ENCODE peak calls at places on chromosomes 4 and X, in eight cellular contexts. Z is glutamatergic neuron; V is NCI-H2081; I is CD4-positive, alpha-beta T cell; O is endothelial cell of umbilical vein; W is fibroblast of lung; L is stimulated activated CD4-positive, alpha-beta T cell treated with anti-CD3 and anti-CD28 coated beads, TNF-alpha, amount 100 ng/mL, for 24 hours; B is EL. J is an unnamed sample.

GRCh38 chrX:87327267-87327666 is 190.3 kb upstream of the KLHL4 start:
- DNase-seq in Z (no peak), V (no peak), I (no peak), O (no peak), W (no peak), L (no peak), B (no peak), J (no peak)

GRCh38 chr4:154559141-154559841 is 3.5 kb upstream of the FGB start:
- DNase-seq in Z (no peak), V (peak), I (no peak), O (peak), W (peak), L (no peak), B (peak), J (peak)

GRCh38 chr4:187184513-187184912 is 460.9 kb upstream of the FAT1 start:
- DNase-seq in Z (peak), V (peak), I (no peak), O (no peak), W (no peak), L (no peak), B (no peak), J (no peak)

GRCh38 chr4:182212211-182212761 is 30.9 kb upstream of the TENM3 start:
- DNase-seq in Z (peak), V (no peak), I (no peak), O (no peak), W (peak), L (no peak), B (peak), J (no peak)

GRCh38 chr4:4752576-4753401 is 106.7 kb upstream of the MSX1 start:
- DNase-seq in Z (no peak), V (no peak), I (no peak), O (no peak), W (no peak), L (no peak), B (peak), J (no peak)

GRCh38 chrX:34382416-34382815 is 250.3 kb upstream of the FAM47A start:
- DNase-seq in Z (no peak), V (no peak), I (no peak), O (peak), W (peak), L (no peak), B (peak), J (no peak)

GRCh38 chr4:100357542-100357941 is 160.3 kb downstream of the EMCN start:
- DNase-seq in Z (no peak), V (no peak), I (no peak), O (no peak), W (peak), L (no peak), B (no peak), J (no peak)

GRCh38 chr4:156242390-156242789 is 288.7 kb upstream of the CTSO start:
- DNase-seq in Z (no peak), V (no peak), I (no peak), O (no peak), W (peak), L (no peak), B (peak), J (no peak)

GRCh38 chr4:10084651-10085320 is 31.8 kb downstream of the WDR1 start:
- DNase-seq in Z (peak), V (no peak), I (no peak), O (no peak), W (no peak), L (no peak), B (no peak), J (no peak)

GRCh38 chr4:11743236-11743635 is 314.5 kb upstream of the HS3ST1 start:
- DNase-seq in Z (no peak), V (peak), I (no peak), O (peak), W (peak), L (no peak), B (no peak), J (no peak)

GRCh38 chrX:123324628-123325027 is 140.6 kb downstream of the GRIA3 start:
- DNase-seq in Z (no peak), V (peak), I (no peak), O (no peak), W (peak), L (no peak), B (peak), J (no peak)

GRCh38 chr4:102642571-102643298 is 118.0 kb downstream of the MANBA start:
- DNase-seq in Z (no peak), V (no peak), I (no peak), O (no peak), W (peak), L (no peak), B (peak), J (no peak)

GRCh38 chr4:10273030-10273429 is 156.4 kb upstream of the WDR1 start:
- DNase-seq in Z (no peak), V (no peak), I (no peak), O (no peak), W (no peak), L (no peak), B (peak), J (no peak)

GRCh38 chr4:152014280-152014679 is 253.5 kb upstream of the GATB start:
- DNase-seq in Z (no peak), V (no peak), I (peak), O (no peak), W (no peak), L (peak), B (no peak), J (no peak)

GRCh38 chr4:75015627-75016026 is 82.7 kb downstream of the PARM1 start:
- DNase-seq in Z (no peak), V (no peak), I (no peak), O (no peak), W (no peak), L (no peak), B (no peak), J (peak)

GRCh38 chr4:66649236-66649635 is 896.1 kb downstream of the CENPC start:
- DNase-seq in Z (no peak), V (no peak), I (no peak), O (no peak), W (no peak), L (no peak), B (no peak), J (no peak)

GRCh38 chr4:176902710-176903323 is 110.1 kb upstream of the VEGFC start:
- DNase-seq in Z (no peak), V (no peak), I (no peak), O (peak), W (peak), L (no peak), B (peak), J (no peak)

GRCh38 chr4:52574036-52574435 is 85.1 kb downstream of the USP46 start:
- DNase-seq in Z (no peak), V (peak), I (no peak), O (no peak), W (peak), L (no peak), B (peak), J (no peak)

GRCh38 chrX:1231850-1232505 is 19.5 kb upstream of the CRLF2 start:
- DNase-seq in Z (no peak), V (no peak), I (no peak), O (no peak), W (no peak), L (no peak), B (no peak), J (no peak)

GRCh38 chr4:14552119-14552518 is 450.2 kb upstream of the CPEB2 start:
- DNase-seq in Z (no peak), V (no peak), I (no peak), O (no peak), W (no peak), L (no peak), B (no peak), J (no peak)

GRCh38 chrX:107683124-107683895 is 55.0 kb downstream of the PRPS1 start:
- DNase-seq in Z (no peak), V (no peak), I (no peak), O (peak), W (no peak), L (no peak), B (no peak), J (peak)

GRCh38 chrX:44507292-44507691 is 35.4 kb downstream of the FUNDC1 start:
- DNase-seq in Z (no peak), V (no peak), I (no peak), O (no peak), W (no peak), L (no peak), B (no peak), J (no peak)

GRCh38 chr4:140233811-140234696 is 80.1 kb upstream of the MAML3 start:
- DNase-seq in Z (no peak), V (no peak), I (no peak), O (peak), W (peak), L (no peak), B (peak), J (no peak)

GRCh38 chrX:126550816-126551215 is 1.8 kb downstream of the DCAF12L1 start:
- DNase-seq in Z (no peak), V (no peak), I (no peak), O (no peak), W (no peak), L (no peak), B (no peak), J (no peak)

GRCh38 chr4:146271466-146271865 is 57.1 kb downstream of the REELD1 start:
- DNase-seq in Z (no peak), V (no peak), I (no peak), O (no peak), W (no peak), L (no peak), B (no peak), J (no peak)

GRCh38 chr4:174631901-174632758 is 109.8 kb upstream of the HPGD start:
- DNase-seq in Z (no peak), V (peak), I (no peak), O (peak), W (peak), L (no peak), B (peak), J (no peak)

GRCh38 chrX:439719-440118 is 53.0 kb upstream of the PPP2R3B start:
- DNase-seq in Z (no peak), V (no peak), I (no peak), O (no peak), W (no peak), L (no peak), B (no peak), J (no peak)

J was measured in mucosa of gallbladder.